ENCODE peak calls at places on chromosome 1, in six cellular contexts. D is IMR-90, M is neuronal stem cell, H is H1, Z is mesenchymal stem cell, I is trophoblast cell. T is an unnamed sample.
A peak's percentile ranks its signal among the peaks of the same experiment; 100 is the strongest.

GRCh38 chr1:151534662-151535278 is 5.3 kb upstream of the TUFT1 start:
- DNase-seq in I (peak; percentile 88), H (peak; percentile 93), M (no peak), Z (peak; percentile 62), D (peak; percentile 67), T (peak; percentile 80)

GRCh38 chr1:33684346-33685122 is 179.3 kb upstream of the HMGB4 start:
- DNase-seq in H (no peak), Z (no peak), I (no peak), D (no peak), M (no peak), T (no peak)

GRCh38 chr1:174114788-174115448 is 44.4 kb upstream of the RABGAP1L start:
- DNase-seq in D (peak; percentile 40), M (peak; percentile 59), H (peak; percentile 47), I (peak; percentile 95), Z (peak; percentile 77), T (peak; percentile 46)

GRCh38 chr1:21638531-21639341 is 30.4 kb downstream of the RAP1GAP start:
- DNase-seq in M (no peak), I (peak; percentile 48), Z (peak; percentile 64), H (no peak), D (peak; percentile 73), T (no peak)

GRCh38 chr1:86938450-86938849 is 24.0 kb downstream of the HS2ST1 start:
- DNase-seq in M (no peak), I (no peak), D (peak; percentile 15), H (no peak), Z (no peak), T (no peak)

GRCh38 chr1:21514245-21514644 is 5.0 kb downstream of the ALPL start:
- DNase-seq in H (no peak), I (no peak), D (no peak), Z (no peak), M (no peak), T (no peak)

GRCh38 chr1:61641171-61641570 is 83.8 kb downstream of the TM2D1 start:
- DNase-seq in I (no peak), M (no peak), D (no peak), H (no peak), Z (no peak), T (no peak)

GRCh38 chr1:171017431-171017830 is 73.3 kb upstream of the FMO3 start:
- DNase-seq in I (no peak), M (no peak), Z (no peak), H (no peak), D (no peak), T (no peak)

GRCh38 chr1:203682401-203683383 is 56.1 kb downstream of the ATP2B4 start:
- DNase-seq in H (no peak), D (peak; percentile 34), I (no peak), M (no peak), Z (no peak), T (peak; percentile 47)

GRCh38 chr1:75614455-75615379 is 3.8 kb upstream of the SLC44A5 start:
- DNase-seq in Z (peak; percentile 49), I (peak; percentile 54), H (peak; percentile 79), M (peak; percentile 73), D (peak; percentile 4), T (peak; percentile 84)

GRCh38 chr1:16903458-16903796 is 7.6 kb downstream of the RNU1-2 start:
- DNase-seq in M (no peak), Z (no peak), D (no peak), I (no peak), H (no peak), T (no peak)

GRCh38 chr1:11335417-11336070 is 62.5 kb downstream of the UBIAD1 start:
- DNase-seq in M (no peak), Z (no peak), I (no peak), D (no peak), H (no peak), T (no peak)

GRCh38 chr1:211375286-211375818 is 48.7 kb downstream of the TRAF5 start:
- DNase-seq in Z (no peak), H (no peak), D (no peak), I (no peak), M (no peak), T (no peak)

GRCh38 chr1:156479093-156480014 is 21.2 kb downstream of the MEF2D start:
- DNase-seq in M (no peak), H (no peak), Z (no peak), D (no peak), I (no peak), T (no peak)

GRCh38 chr1:93631626-93632365 is 49.8 kb downstream of the BCAR3 start:
- DNase-seq in M (no peak), I (peak; percentile 36), H (no peak), Z (no peak), D (no peak), T (no peak)

GRCh38 chr1:24735619-24736375 is 9.4 kb upstream of the CLIC4 start:
- DNase-seq in Z (peak; percentile 40), I (no peak), M (no peak), D (peak; percentile 52), H (no peak), T (no peak)

GRCh38 chr1:231778009-231778719 is 151.6 kb downstream of the DISC1 start:
- DNase-seq in H (no peak), M (no peak), I (peak; percentile 90), D (peak; percentile 47), Z (peak; percentile 73), T (no peak)

GRCh38 chr1:214178102-214178501 is 102.9 kb upstream of the SMYD2 start:
- DNase-seq in Z (no peak), I (no peak), M (no peak), D (no peak), H (no peak), T (no peak)

GRCh38 chr1:14300991-14301703 is 297.3 kb upstream of the KAZN start:
- DNase-seq in D (no peak), M (no peak), H (no peak), Z (no peak), I (peak; percentile 65), T (no peak)

GRCh38 chr1:1181938-1182410 is 8.3 kb downstream of the TTLL10 start:
- DNase-seq in I (no peak), D (no peak), M (no peak), Z (no peak), H (peak; percentile 43), T (peak; percentile 24)

GRCh38 chr1:169726851-169727250 is 7.0 kb downstream of the SELE start:
- DNase-seq in D (no peak), M (no peak), I (no peak), H (no peak), Z (no peak), T (no peak)
- H3K14ac ChIP-seq in D (no peak overlapping the region), M (no peak overlapping the region), I (no peak overlapping the region), H (no peak overlapping the region), Z (no peak overlapping the region), T (no peak overlapping the region)

DNA sequence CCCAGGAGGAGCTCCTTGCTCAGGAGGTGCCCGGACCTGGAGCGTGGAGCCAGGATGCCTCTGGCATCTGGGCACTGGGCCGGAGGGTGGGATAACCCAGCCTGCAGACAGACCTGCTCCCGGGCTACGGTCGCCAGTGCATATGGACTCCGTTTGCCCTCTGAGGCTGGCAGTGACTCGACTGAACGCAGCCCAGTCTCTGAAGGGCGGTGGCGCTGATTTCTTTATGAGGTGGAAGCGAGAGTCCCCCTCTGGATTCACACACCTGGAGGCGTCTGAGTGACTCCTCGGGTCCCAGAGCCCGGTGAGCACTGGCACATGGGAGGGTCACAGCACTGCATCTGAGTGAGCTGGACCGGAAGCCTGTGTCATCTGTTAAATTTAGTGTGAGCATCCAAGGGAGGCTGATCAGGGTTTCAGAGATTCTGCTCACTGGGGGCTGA is 60.5 kb upstream of the TTC34 start:
- DNase-seq in M (no peak), I (no peak), H (no peak), D (no peak), Z (no peak), T (no peak)
- H3K4me2 ChIP-seq in M (no peak overlapping the region), I (no peak overlapping the region), H (no peak overlapping the region), D (no peak overlapping the region), Z (no peak overlapping the region), T (no peak overlapping the region)

GRCh38 chr1:53944469-53945182 is 873 bp downstream of the IFT25 start:
- DNase-seq in D (no peak), M (no peak), H (no peak), Z (peak; percentile 34), I (peak; percentile 6), T (peak; percentile 31)
- H3K23ac ChIP-seq in D (peak overlapping the region; percentile 93), M (no peak overlapping the region), H (no peak overlapping the region), Z (no peak overlapping the region), I (no peak overlapping the region), T (no peak overlapping the region)

DNA sequence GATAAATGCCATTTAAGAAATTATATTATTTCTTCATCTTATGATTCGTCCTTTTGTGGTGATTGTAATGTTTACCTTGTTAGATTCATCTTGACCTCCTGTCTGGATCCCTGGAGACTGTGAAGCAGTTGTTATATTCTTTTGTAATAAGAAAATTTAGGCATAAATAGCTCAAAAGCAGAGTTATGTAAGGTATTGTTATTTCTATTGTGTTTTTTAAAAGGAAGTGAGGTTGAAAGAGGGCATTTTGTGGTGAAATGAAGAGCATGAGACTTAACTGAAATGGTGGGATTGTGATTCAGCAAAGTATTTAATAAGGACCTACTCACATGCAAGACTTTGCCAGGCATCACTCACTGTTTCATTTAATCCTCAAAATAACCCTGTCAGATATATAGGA is 104.0 kb downstream of the PDE4B start:
- DNase-seq in M (no peak), I (no peak), D (peak; percentile 37), H (no peak), Z (no peak), T (no peak)
- H3K14ac ChIP-seq in M (no peak overlapping the region), I (no peak overlapping the region), D (no peak overlapping the region), H (no peak overlapping the region), Z (no peak overlapping the region), T (no peak overlapping the region)

T was measured in H9.